ENCODE peak calls at places on chromosomes 4 and X, in nine cellular contexts. X is left ventricle myocardium inferior; W is activated CD4-positive, alpha-beta T cell treated with anti-CD3 and anti-CD28 coated beads, Interleukin-2, amount 50 U/mL, for 1 hour; C is NCI-H187; J is stimulated activated CD8-positive, alpha-beta memory T cell treated with anti-CD3 and anti-CD28 coated beads, Interleukin-15, amount 100 ng/mL, for 1 hour; Q is naive B cell; E is effector CD8-positive, alpha-beta T cell; D is midbrain; G is tibial artery. T is an unnamed sample.

GRCh38 chr4:123783091-123783765 is 386.6 kb downstream of the SPRY1 start:
- DNase-seq in X (peak; percentile 23), E (no peak), D (no peak), J (no peak), C (no peak), W (no peak), Q (no peak), G (no peak), T (no peak)

GRCh38 chr4:152992027-152992426 is 55.9 kb downstream of the FHDC1 start:
- DNase-seq in W (no peak), D (no peak), G (no peak), E (no peak), J (no peak), X (no peak), C (no peak), Q (no peak), T (no peak)

GRCh38 chr4:97367878-97368277 is 775.4 kb downstream of the STPG2 start:
- DNase-seq in J (no peak), C (no peak), X (no peak), Q (no peak), D (no peak), G (no peak), W (no peak), E (no peak), T (no peak)

GRCh38 chr4:16875487-16875886 is 23.0 kb downstream of the LDB2 start:
- DNase-seq in C (no peak), G (no peak), E (no peak), W (no peak), X (no peak), D (no peak), Q (no peak), J (no peak), T (no peak)

GRCh38 chrX:30643313-30643821 is 9.9 kb upstream of the GK start:
- DNase-seq in G (no peak), J (no peak), D (no peak), E (no peak), W (no peak), X (no peak), Q (no peak), C (no peak), T (no peak)

GRCh38 chr4:107751670-107752069 is 31.6 kb upstream of the PAPSS1 start:
- DNase-seq in J (no peak), W (no peak), D (no peak), X (no peak), E (no peak), G (no peak), C (no peak), Q (no peak), T (no peak)

GRCh38 chr4:244471-244870 is 60.8 kb downstream of the ZNF732 start:
- DNase-seq in E (peak; percentile 25), J (peak; percentile 38), G (no peak), D (peak; percentile 67), Q (peak; percentile 54), X (no peak), W (peak; percentile 48), C (peak; percentile 36), T (peak; percentile 17)

GRCh38 chr4:62709618-62710252 is 1509.6 kb downstream of the ADGRL3 start:
- DNase-seq in J (no peak), X (no peak), E (no peak), C (peak; percentile 3), G (no peak), W (no peak), Q (no peak), D (peak; percentile 76), T (peak; percentile 14)

GRCh38 chrX:36035550-36035949 is 116.0 kb downstream of the CFAP47 start:
- DNase-seq in W (no peak), Q (no peak), C (no peak), G (no peak), X (no peak), E (no peak), D (no peak), J (no peak), T (no peak)

GRCh38 chr4:73589261-73589847 is 30.9 kb downstream of the RASSF6 start:
- DNase-seq in E (no peak), D (no peak), J (no peak), Q (no peak), W (no peak), C (no peak), X (no peak), G (no peak), T (no peak)

GRCh38 chr4:8664976-8665375 is 72.4 kb downstream of the CPZ start:
- DNase-seq in G (no peak), W (no peak), D (no peak), E (no peak), C (no peak), X (no peak), Q (no peak), J (no peak), T (no peak)

T was measured in GM20000.